ENCODE peak calls at places on chromosome 13, in six cellular contexts. F is lung, N is caudate nucleus, P is heart right ventricle, B is left ventricle myocardium inferior, M is AG04450. T is an unnamed sample.

GRCh38 chr13:98919566-98919965 is 58.3 kb downstream of the DOCK9 start:
- DNase-seq in N (no peak), M (no peak), B (no peak), P (no peak), F (no peak), T (no peak)

GRCh38 chr13:80979035-80979641 is 638.2 kb upstream of the SPRY2 start:
- DNase-seq in N (peak; percentile 0), M (peak; percentile 15), F (peak; percentile 42), P (peak; percentile 44), B (no peak), T (no peak)

GRCh38 chr13:20197361-20197834 is 4.7 kb upstream of the GJB2 start:
- DNase-seq in P (no peak), F (no peak), M (no peak), N (no peak), B (no peak), T (no peak)

GRCh38 chr13:106505295-106505694 is 30.2 kb downstream of the EFNB2 start:
- DNase-seq in F (no peak), P (no peak), N (no peak), B (no peak), M (no peak), T (no peak)

GRCh38 chr13:90918551-90918950 is 428.9 kb upstream of the MIR17HG start:
- DNase-seq in P (no peak), F (no peak), B (no peak), N (no peak), M (no peak), T (no peak)

GRCh38 chr13:113474179-113474578 is 16.3 kb downstream of the DCUN1D2 start:
- DNase-seq in B (no peak), M (no peak), F (peak; percentile 46), P (no peak), N (no peak), T (no peak)

GRCh38 chr13:38814331-38814730 is 127.5 kb downstream of the FREM2 start:
- DNase-seq in M (no peak), N (no peak), F (no peak), B (no peak), P (no peak), T (no peak)

GRCh38 chr13:76600086-76600485 is 286.1 kb downstream of the KCTD12 start:
- DNase-seq in N (no peak), P (no peak), B (no peak), F (no peak), M (no peak), T (no peak)

GRCh38 chr13:63381078-63381859 is 1965.6 kb upstream of the PCDH20 start:
- DNase-seq in M (no peak), P (no peak), N (no peak), B (no peak), F (no peak), T (no peak)

GRCh38 chr13:90311929-90312328 is 1035.6 kb upstream of the MIR17HG start:
- DNase-seq in N (no peak), P (no peak), M (no peak), B (no peak), F (no peak), T (no peak)

GRCh38 chr13:92512852-92513251 is 713.8 kb upstream of the GPC6 start:
- DNase-seq in M (no peak), P (no peak), F (no peak), N (no peak), B (no peak), T (no peak)

GRCh38 chr13:92510416-92510815 is 716.2 kb upstream of the GPC6 start:
- DNase-seq in M (peak; percentile 68), B (no peak), P (no peak), N (no peak), F (no peak), T (no peak)

GRCh38 chr13:92514420-92515125 is 712.0 kb upstream of the GPC6 start:
- DNase-seq in F (no peak), P (no peak), N (no peak), M (no peak), B (no peak), T (no peak)

GRCh38 chr13:92513672-92514071 is 712.9 kb upstream of the GPC6 start:
- DNase-seq in M (no peak), F (no peak), N (no peak), B (no peak), P (no peak), T (no peak)
- H3K27ac ChIP-seq in M (no peak overlapping the region), F (no peak overlapping the region), N (no peak overlapping the region), B (no peak overlapping the region), P (no peak overlapping the region), T (no peak overlapping the region)

GRCh38 chr13:51960766-51961165 is 50.5 kb downstream of the ATP7B start:
- DNase-seq in N (no peak), P (no peak), B (no peak), F (no peak), M (no peak), T (no peak)
- H3K27ac ChIP-seq in N (no peak overlapping the region), P (no peak overlapping the region), B (no peak overlapping the region), F (no peak overlapping the region), M (no peak overlapping the region), T (no peak overlapping the region)

DNA sequence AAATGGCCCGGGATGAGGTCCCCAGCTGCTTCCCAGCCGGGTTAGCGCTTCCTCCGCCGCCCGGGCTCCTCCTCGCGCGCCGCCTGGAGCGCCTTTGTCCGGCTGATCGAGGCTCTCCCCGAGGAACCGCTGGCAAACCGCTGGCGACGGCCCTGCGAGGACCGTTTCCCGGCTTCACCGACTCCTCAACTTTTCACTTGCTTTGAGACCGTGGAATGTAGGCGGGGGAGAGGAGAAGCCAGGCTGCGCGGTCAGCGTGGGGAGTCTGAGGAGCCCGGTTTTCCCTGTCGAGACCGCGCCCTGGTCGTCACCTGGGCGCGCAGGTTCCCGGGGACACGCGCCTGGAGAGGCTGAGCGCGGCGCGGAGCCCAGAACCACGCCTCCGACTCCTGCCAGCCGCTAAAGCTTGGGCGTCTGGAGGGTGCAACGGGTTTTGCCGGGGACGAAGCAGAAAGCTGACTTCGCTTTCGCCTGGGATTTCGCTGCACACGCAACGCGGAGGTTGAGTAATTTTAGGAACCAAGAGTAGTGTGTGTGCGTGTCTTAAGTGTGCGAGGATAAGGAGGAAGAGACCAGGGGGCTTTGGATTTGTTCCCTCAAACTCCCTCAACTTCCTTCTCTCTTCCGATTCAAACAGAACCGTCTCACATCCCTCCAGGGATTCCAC is 7.3 kb upstream of the DGKH start:
- DNase-seq in B (peak; percentile 53), M (no peak), N (no peak), P (peak; percentile 51), F (peak; percentile 48), T (peak; percentile 84)
- H3K27ac ChIP-seq in B (peak overlapping the region; percentile 98), M (peak overlapping the region; percentile 54), N (no peak overlapping the region), P (peak overlapping the region; percentile 99), F (peak overlapping the region; percentile 55), T (peak overlapping the region; percentile 69)

GRCh38 chr13:29434217-29434940 is 161.1 kb downstream of the SLC7A1 start:
- DNase-seq in B (no peak), N (no peak), M (no peak), F (no peak), P (no peak), T (no peak)

GRCh38 chr13:29438772-29439171 is 156.7 kb downstream of the SLC7A1 start:
- DNase-seq in P (peak; percentile 40), N (no peak), B (no peak), F (no peak), M (no peak), T (no peak)

GRCh38 chr13:29436721-29437250 is 158.7 kb downstream of the SLC7A1 start:
- DNase-seq in P (no peak), N (no peak), M (no peak), B (no peak), F (no peak), T (no peak)

GRCh38 chr13:29436291-29436690 is 159.2 kb downstream of the SLC7A1 start:
- DNase-seq in P (no peak), F (no peak), M (no peak), B (no peak), N (no peak), T (no peak)

GRCh38 chr13:29435125-29435911 is 160.2 kb downstream of the SLC7A1 start:
- DNase-seq in F (no peak), M (peak; percentile 45), B (no peak), N (no peak), P (peak; percentile 57), T (no peak)
- H3K27ac ChIP-seq in F (peak overlapping the region; percentile 90), M (peak overlapping the region; percentile 81), B (peak overlapping the region; percentile 91), N (no peak overlapping the region), P (peak overlapping the region; percentile 86), T (peak overlapping the region; percentile 99)

GRCh38 chr13:24036115-24036514 is 124.4 kb upstream of the SPATA13 start:
- DNase-seq in F (peak; percentile 26), N (no peak), B (no peak), P (no peak), M (no peak), T (no peak)
- H3K27ac ChIP-seq in F (no peak overlapping the region), N (no peak overlapping the region), B (peak overlapping the region; percentile 22), P (no peak overlapping the region), M (no peak overlapping the region), T (no peak overlapping the region)

GRCh38 chr13:73056054-73056962 is 2.5 kb upstream of the KLF5 start:
- DNase-seq in N (no peak), P (no peak), F (no peak), B (no peak), M (no peak), T (no peak)

GRCh38 chr13:73058741-73059459 is at the start of gene KLF5:
- DNase-seq in P (peak; percentile 95), F (peak; percentile 98), B (peak; percentile 95), M (peak; percentile 77), N (peak; percentile 57), T (peak; percentile 97)

GRCh38 chr13:73059460-73060250 is 850 bp downstream of the KLF5 start:
- DNase-seq in F (peak; percentile 66), P (peak; percentile 30), B (peak; percentile 51), N (no peak), M (no peak), T (peak; percentile 87)

GRCh38 chr13:73058432-73058740 is 419 bp upstream of the KLF5 start:
- DNase-seq in P (no peak), M (no peak), B (no peak), F (no peak), N (no peak), T (no peak)

DNA sequence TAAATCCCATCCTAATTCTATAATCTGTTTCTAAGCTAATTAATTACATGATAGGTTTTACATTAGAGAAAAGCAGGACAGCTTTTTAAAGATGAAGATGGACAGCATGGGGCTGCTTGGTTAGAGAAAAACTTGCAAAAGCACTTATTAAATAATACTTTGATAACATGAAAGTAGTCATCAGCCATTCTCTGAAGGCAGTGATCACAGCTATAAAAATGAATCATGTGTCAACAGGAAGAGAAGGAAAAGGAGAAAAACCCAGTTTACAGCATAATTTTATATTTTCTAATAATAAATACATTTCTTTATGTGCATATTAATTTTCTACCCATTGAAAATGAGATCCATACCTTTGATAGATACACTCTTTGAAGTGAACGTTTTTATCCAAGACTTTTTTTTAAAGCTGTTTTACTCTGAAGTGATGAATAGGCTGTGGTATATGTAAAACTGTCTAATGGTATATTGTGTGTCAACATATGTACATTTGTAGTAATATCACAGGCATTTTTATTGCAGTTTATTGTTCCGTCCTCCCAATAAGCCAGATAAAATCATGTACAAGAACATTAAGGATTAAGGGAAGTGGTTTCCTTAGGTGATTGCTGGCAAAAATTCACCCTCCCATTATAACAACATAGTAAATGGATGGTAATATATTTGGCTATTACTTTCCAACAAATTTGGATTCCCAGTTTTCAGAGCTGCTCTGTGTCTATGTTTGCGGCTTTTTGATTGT is 1.4 kb upstream of the KLF5 start:
- DNase-seq in B (no peak), N (no peak), F (no peak), M (no peak), P (no peak), T (no peak)
- H3K27ac ChIP-seq in B (no peak overlapping the region), N (peak overlapping the region; percentile 70), F (no peak overlapping the region), M (no peak overlapping the region), P (no peak overlapping the region), T (no peak overlapping the region)